ENCODE peak calls at places on chromosomes 6 and 20, in six cellular contexts. D, L, B, A, H and P are unnamed samples.

GRCh38 chr6:107618672-107619071 is 128.8 kb downstream of the SOBP start:
- DNase-seq in D (no peak), L (no peak), B (no peak), A (no peak), H (peak), P (no peak)

GRCh38 chr6:16949696-16950095 is 152.2 kb upstream of the STMND1 start:
- DNase-seq in D (no peak), L (no peak), B (no peak), A (no peak), H (no peak), P (no peak)

GRCh38 chr6:45560421-45560820 is 182.7 kb upstream of the SUPT3H start:
- DNase-seq in D (no peak), L (no peak), B (no peak), A (no peak), H (no peak), P (no peak)

GRCh38 chr6:36915599-36915998 is 29.8 kb downstream of the C6orf89 start:
- DNase-seq in D (no peak), L (no peak), B (no peak), A (no peak), H (no peak), P (no peak)

GRCh38 chr6:154459513-154459912 is 51.0 kb downstream of the CNKSR3 start:
- DNase-seq in D (no peak), L (no peak), B (no peak), A (no peak), H (no peak), P (no peak)

GRCh38 chr6:10465633-10466499 is 51.0 kb upstream of the TFAP2A start:
- DNase-seq in D (peak), L (no peak), B (peak), A (peak), H (peak), P (peak)

GRCh38 chr6:160110724-160111123 is 10.9 kb upstream of the SLC22A1 start:
- DNase-seq in D (peak), L (no peak), B (no peak), A (peak), H (no peak), P (no peak)

GRCh38 chr20:36873498-36874189 is 2.3 kb upstream of the TLDC2 start:
- DNase-seq in D (no peak), L (no peak), B (no peak), A (no peak), H (peak), P (no peak)

GRCh38 chr6:25927721-25928359 is 2.7 kb downstream of the SLC17A2 start:
- DNase-seq in D (peak), L (no peak), B (no peak), A (peak), H (no peak), P (no peak)

GRCh38 chr20:38724603-38725457 is 544 bp downstream of the SLC32A1 start:
- DNase-seq in D (no peak), L (no peak), B (peak), A (no peak), H (no peak), P (no peak)

GRCh38 chr6:13853871-13854270 is 39.5 kb upstream of the MCUR1 start:
- DNase-seq in D (no peak), L (no peak), B (no peak), A (no peak), H (no peak), P (no peak)

GRCh38 chr6:30781697-30782424 is 37.5 kb upstream of the IER3 start:
- DNase-seq in D (peak), L (no peak), B (no peak), A (peak), H (peak), P (no peak)

GRCh38 chr6:4957521-4958231 is 46.2 kb downstream of the RPP40 start:
- DNase-seq in D (no peak), L (no peak), B (peak), A (peak), H (peak), P (no peak)

GRCh38 chr20:845967-846893 is 12.7 kb downstream of the FAM110A start:
- DNase-seq in D (no peak), L (no peak), B (no peak), A (no peak), H (no peak), P (no peak)

GRCh38 chr20:6663751-6664388 is 103.6 kb upstream of the BMP2 start:
- DNase-seq in D (no peak), L (no peak), B (no peak), A (peak), H (peak), P (no peak)

GRCh38 chr6:47434372-47435253 is 43.0 kb upstream of the CD2AP start:
- DNase-seq in D (no peak), L (no peak), B (no peak), A (peak), H (no peak), P (no peak)

GRCh38 chr6:139230421-139230840 is 61.4 kb downstream of the TXLNB start:
- DNase-seq in D (peak), L (no peak), B (no peak), A (peak), H (peak), P (peak)

GRCh38 chr20:23081263-23081811 is 4.8 kb downstream of the CD93 start:
- DNase-seq in D (no peak), L (no peak), B (no peak), A (no peak), H (no peak), P (no peak)

GRCh38 chr6:53928641-53929339 is 134.0 kb downstream of the LRRC1 start:
- DNase-seq in D (peak), L (no peak), B (no peak), A (no peak), H (no peak), P (no peak)

GRCh38 chr6:157774153-157775135 is 48.6 kb upstream of the SNX9 start:
- DNase-seq in D (no peak), L (no peak), B (peak), A (no peak), H (no peak), P (no peak)

GRCh38 chr6:89385156-89385667 is 26.9 kb downstream of the RRAGD start:
- DNase-seq in D (no peak), L (no peak), B (no peak), A (no peak), H (no peak), P (no peak)

GRCh38 chr6:116932496-116932895 is 55.5 kb downstream of the RFX6 start:
- DNase-seq in D (no peak), L (no peak), B (no peak), A (no peak), H (no peak), P (no peak)

GRCh38 chr6:30981942-30982772 is 1.4 kb upstream of the MUC21 start:
- DNase-seq in D (peak), L (no peak), B (peak), A (peak), H (peak), P (peak)

GRCh38 chr6:2949536-2950083 is 21.8 kb downstream of the SERPINB6 start:
- DNase-seq in D (no peak), L (no peak), B (peak), A (no peak), H (no peak), P (no peak)

GRCh38 chr6:2950713-2951112 is 20.7 kb downstream of the SERPINB6 start:
- DNase-seq in D (no peak), L (no peak), B (peak), A (no peak), H (no peak), P (no peak)

GRCh38 chr6:2951723-2952122 is 19.6 kb downstream of the SERPINB6 start:
- DNase-seq in D (no peak), L (no peak), B (peak), A (no peak), H (no peak), P (no peak)

GRCh38 chr6:2952557-2953095 is 18.7 kb downstream of the SERPINB6 start:
- DNase-seq in D (peak), L (peak), B (peak), A (peak), H (peak), P (peak)

DNA sequence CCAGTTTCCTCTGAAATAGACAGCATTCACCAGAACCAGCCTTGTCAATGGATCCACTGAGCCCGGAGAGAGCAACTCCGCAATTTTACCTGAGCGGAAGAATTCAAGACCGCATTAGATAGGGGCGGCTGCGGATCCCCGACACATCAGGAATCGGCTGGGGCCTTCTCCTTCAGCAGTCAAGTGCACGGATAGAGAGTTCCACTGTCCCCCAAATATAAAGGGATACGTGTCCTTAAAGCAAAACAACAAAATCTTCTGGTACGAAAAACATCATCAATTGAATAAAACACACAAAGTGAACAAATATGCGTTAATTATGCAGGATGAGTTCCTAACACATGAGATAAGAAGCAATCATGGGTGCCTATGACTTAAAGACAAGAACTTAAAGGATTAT is 18.3 kb downstream of the SERPINB6 start:
- DNase-seq in D (no peak), L (no peak), B (no peak), A (no peak), H (no peak), P (no peak)
- H4K91ac ChIP-seq in D (peak), L (no peak), B (no peak), A (no peak), H (no peak), P (no peak)

DNA sequence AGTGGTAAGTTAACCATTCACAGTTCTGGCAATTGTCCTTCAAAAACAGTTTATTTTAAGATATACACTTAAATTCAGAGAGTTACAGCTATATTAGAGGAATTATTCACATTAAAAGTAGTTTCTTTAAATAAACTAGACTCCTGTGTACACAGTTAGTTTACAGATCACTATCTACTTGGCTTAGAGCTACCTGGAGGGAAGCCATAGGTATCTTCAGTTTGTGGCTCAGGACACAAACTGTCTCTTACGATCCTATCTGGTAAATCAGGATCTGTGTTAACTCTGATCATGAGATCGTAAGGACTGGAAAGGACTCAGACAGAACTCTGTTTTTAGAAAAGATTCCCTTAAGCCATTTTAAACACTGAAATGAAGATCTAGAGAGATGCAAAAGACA is 160.9 kb downstream of the REV3L start:
- DNase-seq in D (no peak), L (no peak), B (no peak), A (no peak), H (no peak), P (no peak)
- H4K91ac ChIP-seq in D (no peak), L (no peak), B (no peak), A (no peak), H (no peak), P (no peak)

GRCh38 chr6:161744211-161745067 is 470.6 kb upstream of the AGPAT4 start:
- DNase-seq in D (no peak), L (no peak), B (no peak), A (no peak), H (no peak), P (no peak)
- H4K91ac ChIP-seq in D (no peak), L (no peak), B (no peak), A (no peak), H (no peak), P (no peak)

GRCh38 chr6:129015721-129016120 is 132.8 kb downstream of the LAMA2 start:
- DNase-seq in D (no peak), L (no peak), B (no peak), A (no peak), H (no peak), P (no peak)
- H4K91ac ChIP-seq in D (no peak), L (no peak), B (no peak), A (no peak), H (no peak), P (no peak)